ENCODE peak calls at places on chromosomes 13 and 19, in six cellular contexts. B is SK-N-SH, C is H1, E is K562, U is GM12878, A is HepG2. O is an unnamed sample.
A peak's percentile ranks its signal among the peaks of the same experiment; 100 is the strongest.

GRCh38 chr19:52670046-52670445 is 31.9 kb upstream of the ZNF83 start:
- DNase-seq in B (no peak), C (no peak), E (no peak), U (no peak), A (no peak), O (peak; percentile 75)

GRCh38 chr13:49446473-49446872 is 2.4 kb downstream of the SETDB2 start:
- DNase-seq in B (no peak), C (no peak), E (no peak), U (no peak), A (no peak), O (no peak)

GRCh38 chr13:28564030-28564429 is 69.1 kb upstream of the FLT1 start:
- DNase-seq in B (no peak), C (no peak), E (no peak), U (no peak), A (no peak), O (no peak)

GRCh38 chr13:38844581-38844980 is 146.1 kb downstream of the STOML3 start:
- DNase-seq in B (no peak), C (no peak), E (no peak), U (no peak), A (no peak), O (no peak)

GRCh38 chr13:107421951-107422350 is 793.4 kb downstream of the LIG4 start:
- DNase-seq in B (no peak), C (no peak), E (no peak), U (no peak), A (no peak), O (no peak)

GRCh38 chr13:98959775-98960325 is 18.0 kb downstream of the DOCK9 start:
- DNase-seq in B (no peak), C (no peak), E (no peak), U (no peak), A (no peak), O (no peak)

GRCh38 chr19:51417107-51417806 is at the start of gene SIGLEC10:
- DNase-seq in B (no peak), C (no peak), E (peak; percentile 48), U (no peak), A (no peak), O (no peak)

GRCh38 chr19:50042363-50043024 is 16.7 kb downstream of the ZNF473 start:
- DNase-seq in B (no peak), C (no peak), E (no peak), U (no peak), A (no peak), O (no peak)

GRCh38 chr13:111512707-111513106 is 192.3 kb downstream of the TEX29 start:
- DNase-seq in B (no peak), C (no peak), E (no peak), U (no peak), A (no peak), O (no peak)

GRCh38 chr19:18198374-18198773 is 5.4 kb downstream of the MPV17L2 start:
- DNase-seq in B (no peak), C (no peak), E (no peak), U (no peak), A (no peak), O (no peak)

GRCh38 chr13:51298812-51299211 is 40.7 kb upstream of the SERPINE3 start:
- DNase-seq in B (no peak), C (no peak), E (no peak), U (no peak), A (no peak), O (no peak)

GRCh38 chr19:58356971-58357797 is 3.9 kb upstream of the A1BG start:
- DNase-seq in B (no peak), C (no peak), E (no peak), U (no peak), A (no peak), O (no peak)

GRCh38 chr19:6060600-6061391 is 49.5 kb downstream of the RFX2 start:
- DNase-seq in B (peak; percentile 78), C (no peak), E (peak; percentile 94), U (no peak), A (no peak), O (no peak)
- TF ChIP-seq YY1 in B (no peak), C (no peak), E (peak; percentile 17), U (no peak), A (no peak), O (no peak)

GRCh38 chr13:114132419-114133121 is at the start of gene RASA3:
- DNase-seq in B (peak; percentile 99), C (peak; percentile 88), E (peak; percentile 80), U (no peak), A (no peak), O (peak; percentile 38)

GRCh38 chr13:114129649-114130062 is 2.8 kb downstream of the RASA3 start:
- DNase-seq in B (no peak), C (no peak), E (no peak), U (no peak), A (no peak), O (no peak)

GRCh38 chr13:114130708-114131580 is 1.5 kb downstream of the RASA3 start:
- DNase-seq in B (peak; percentile 88), C (no peak), E (peak; percentile 72), U (no peak), A (no peak), O (no peak)

GRCh38 chr13:114130131-114130707 is 2.2 kb downstream of the RASA3 start:
- DNase-seq in B (no peak), C (no peak), E (no peak), U (no peak), A (no peak), O (no peak)

DNA sequence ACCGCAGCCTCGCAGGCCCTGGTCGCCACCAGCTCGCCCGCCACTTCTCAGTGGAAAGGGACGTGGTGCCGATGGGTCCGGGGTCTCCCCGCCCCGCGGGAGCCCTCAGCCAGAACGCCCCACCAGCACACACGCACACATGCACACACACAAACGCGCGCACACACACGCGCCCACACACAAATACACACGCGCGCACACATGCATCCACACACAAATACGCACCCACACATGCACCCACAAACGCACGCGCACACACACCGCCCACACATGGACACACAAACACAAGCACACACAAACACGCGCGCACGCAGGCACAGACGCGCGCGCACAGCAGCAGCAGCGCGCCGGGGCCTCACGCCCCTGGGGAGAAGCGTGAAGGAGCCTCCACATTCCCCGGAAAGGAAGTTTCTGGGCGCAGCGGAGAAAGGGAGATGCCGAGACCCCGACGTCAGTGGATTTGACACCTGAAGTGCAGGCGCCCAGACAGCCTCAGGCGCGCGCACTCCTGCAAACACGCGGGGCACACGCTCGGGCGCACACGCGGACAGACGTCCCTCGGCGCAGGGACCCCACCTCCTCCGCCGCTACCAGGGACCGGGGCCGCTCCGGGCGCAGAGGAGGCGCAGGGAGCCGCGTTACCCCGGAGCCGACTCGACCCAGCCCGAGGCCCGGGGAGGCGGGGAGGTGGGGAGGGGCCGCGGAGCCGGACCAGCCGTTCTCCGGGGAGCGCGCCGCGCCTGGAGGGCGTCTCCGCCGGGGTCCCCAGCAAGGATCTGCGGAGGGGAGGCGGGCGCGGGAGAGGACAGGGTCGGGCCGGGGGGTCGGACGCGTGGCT is 623 bp downstream of the RASA3 start:
- DNase-seq in B (peak; percentile 80), C (no peak), E (peak; percentile 42), U (no peak), A (no peak), O (no peak)
- TF ChIP-seq YY1 in B (no peak), C (no peak), E (no peak), U (no peak), A (no peak), O (no peak)

DNA sequence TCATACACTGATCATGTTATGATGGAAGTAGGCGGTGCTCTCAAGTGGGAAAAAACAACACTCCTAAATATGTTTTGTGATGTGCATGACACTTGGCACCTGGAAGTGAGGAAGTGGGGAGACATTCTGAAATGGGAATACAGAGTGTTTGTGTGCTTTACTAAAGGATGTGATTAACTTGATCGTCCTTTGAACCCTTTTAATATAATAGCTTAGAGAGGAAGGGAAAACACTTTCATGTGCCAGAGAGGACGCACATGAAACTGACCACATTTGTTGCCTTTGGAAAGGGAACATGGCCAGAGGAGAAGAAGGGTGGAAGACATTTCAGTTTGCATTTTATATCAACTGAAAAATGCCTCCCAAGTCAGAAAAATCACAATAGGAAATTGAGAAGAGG is 31.4 kb downstream of the SMAD9 start:
- DNase-seq in B (no peak), C (no peak), E (no peak), U (no peak), A (no peak), O (no peak)
- TF ChIP-seq YY1 in B (no peak), C (no peak), E (no peak), U (no peak), A (no peak), O (no peak)

DNA sequence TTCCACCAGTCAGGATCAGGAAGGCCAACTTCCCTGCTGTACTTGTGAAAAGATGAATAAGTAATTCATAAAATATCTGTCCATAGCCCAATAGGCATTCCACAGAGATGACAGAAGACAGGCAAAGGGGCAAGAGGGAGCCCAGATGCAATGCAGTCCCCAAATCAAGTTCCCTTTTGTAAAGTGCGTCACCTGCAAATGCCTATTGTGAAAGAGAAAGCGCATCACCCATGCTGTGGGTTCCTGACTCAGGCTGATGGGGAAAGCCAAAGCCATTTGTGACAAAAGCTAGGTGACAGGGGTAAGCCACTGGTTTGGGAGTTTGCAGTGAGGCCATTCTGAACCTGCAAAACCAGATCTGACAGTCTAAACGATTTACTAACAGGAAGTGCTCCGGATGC is 157.5 kb upstream of the ZNF536 start:
- DNase-seq in B (no peak), C (peak; percentile 41), E (no peak), U (peak; percentile 1), A (no peak), O (no peak)
- TF ChIP-seq YY1 in B (no peak), C (no peak), E (no peak), U (no peak), A (no peak), O (no peak)

O was measured in HCT116.